ENCODE peak calls at places on chromosomes 16 and 17, in four cellular contexts. W, E, F and U are unnamed samples.

GRCh38 chr17:77174928-77175720 is 34.4 kb downstream of the SEC14L1 start:
- DNase-seq in W (no peak), F (no peak), E (no peak), U (no peak)

GRCh38 chr17:60525347-60525623 is 757 bp downstream of the APPBP2 start:
- DNase-seq in E (no peak), W (no peak), F (peak), U (no peak)

GRCh38 chr16:11253995-11254912 is 1.8 kb downstream of the SOCS1 start:
- DNase-seq in W (no peak), E (no peak), F (no peak), U (no peak)

GRCh38 chr17:19336938-19337711 is 25.4 kb downstream of the B9D1 start:
- DNase-seq in W (no peak), F (no peak), E (no peak), U (no peak)

GRCh38 chr17:4974064-4974670 is 6.5 kb upstream of the SPAG7 start:
- DNase-seq in E (no peak), F (no peak), W (no peak), U (no peak)

GRCh38 chr17:48961516-48962233 is 6.7 kb downstream of the GIP start:
- DNase-seq in W (no peak), F (peak), E (no peak), U (peak)

GRCh38 chr17:27635275-27635823 is 4.4 kb downstream of the LGALS9 start:
- DNase-seq in W (no peak), E (no peak), F (no peak), U (no peak)

GRCh38 chr16:52837251-52837650 is 215.4 kb downstream of the CHD9NB start:
- DNase-seq in W (no peak), E (no peak), F (no peak), U (no peak)

GRCh38 chr17:15260376-15261062 is 4.6 kb downstream of the PMP22 start:
- DNase-seq in E (peak), W (peak), F (peak), U (peak)

GRCh38 chr17:13016881-13017622 is 775 bp downstream of the ELAC2 start:
- DNase-seq in W (no peak), F (peak), E (no peak), U (no peak)

GRCh38 chr16:25217921-25218320 is 1.2 kb downstream of the AQP8 start:
- DNase-seq in F (no peak), E (no peak), W (no peak), U (no peak)

GRCh38 chr17:29400818-29401217 is 10.7 kb downstream of the TAOK1 start:
- DNase-seq in E (no peak), F (no peak), W (no peak), U (no peak)

DNA sequence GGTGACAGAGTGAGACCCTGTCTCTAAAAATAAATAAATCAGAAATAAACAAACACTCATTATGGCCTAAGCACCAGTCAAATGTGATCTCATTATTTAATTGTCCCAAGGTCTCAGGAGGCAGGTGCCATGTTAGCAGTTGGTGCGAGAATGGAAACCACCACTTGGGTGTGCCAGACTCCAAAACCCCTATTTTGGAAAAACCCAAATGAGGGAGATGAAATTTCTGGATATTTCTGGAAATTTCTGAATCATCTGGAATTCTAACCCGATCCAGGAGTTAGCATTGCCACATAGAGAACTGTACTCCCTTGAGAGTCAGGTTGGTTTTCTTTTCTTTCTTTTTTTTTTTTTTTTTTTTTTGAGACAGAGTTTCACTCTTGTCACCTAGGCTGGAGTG is 264.0 kb downstream of the XYLT1 start:
- DNase-seq in F (no peak), E (no peak), W (no peak), U (no peak)
- TF ChIP-seq CTCF in F (no peak), E (no peak), W (peak), U (no peak)

DNA sequence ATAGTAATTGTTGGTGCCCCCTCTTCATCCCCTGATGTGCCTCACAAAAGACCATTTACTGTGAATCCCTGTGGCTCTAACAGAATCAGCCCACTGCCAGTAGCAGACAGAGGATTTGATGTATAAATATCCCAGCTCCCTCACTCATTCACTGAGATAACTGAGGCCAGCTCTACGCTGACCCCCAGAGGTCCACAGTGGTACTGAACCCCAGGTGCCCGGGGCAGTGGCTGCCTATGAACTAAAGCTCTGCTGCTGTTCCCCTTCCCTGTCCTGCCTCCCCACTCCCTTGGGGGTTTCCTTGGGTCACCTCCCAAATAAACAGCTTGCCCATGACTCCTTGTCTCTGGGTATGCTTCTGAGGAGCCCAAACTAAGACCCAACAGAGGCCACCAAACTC is 295.8 kb downstream of the FOXL1 start:
- DNase-seq in E (peak), W (no peak), F (peak), U (no peak)
- TF ChIP-seq CTCF in E (peak), W (peak), F (peak), U (peak)

DNA sequence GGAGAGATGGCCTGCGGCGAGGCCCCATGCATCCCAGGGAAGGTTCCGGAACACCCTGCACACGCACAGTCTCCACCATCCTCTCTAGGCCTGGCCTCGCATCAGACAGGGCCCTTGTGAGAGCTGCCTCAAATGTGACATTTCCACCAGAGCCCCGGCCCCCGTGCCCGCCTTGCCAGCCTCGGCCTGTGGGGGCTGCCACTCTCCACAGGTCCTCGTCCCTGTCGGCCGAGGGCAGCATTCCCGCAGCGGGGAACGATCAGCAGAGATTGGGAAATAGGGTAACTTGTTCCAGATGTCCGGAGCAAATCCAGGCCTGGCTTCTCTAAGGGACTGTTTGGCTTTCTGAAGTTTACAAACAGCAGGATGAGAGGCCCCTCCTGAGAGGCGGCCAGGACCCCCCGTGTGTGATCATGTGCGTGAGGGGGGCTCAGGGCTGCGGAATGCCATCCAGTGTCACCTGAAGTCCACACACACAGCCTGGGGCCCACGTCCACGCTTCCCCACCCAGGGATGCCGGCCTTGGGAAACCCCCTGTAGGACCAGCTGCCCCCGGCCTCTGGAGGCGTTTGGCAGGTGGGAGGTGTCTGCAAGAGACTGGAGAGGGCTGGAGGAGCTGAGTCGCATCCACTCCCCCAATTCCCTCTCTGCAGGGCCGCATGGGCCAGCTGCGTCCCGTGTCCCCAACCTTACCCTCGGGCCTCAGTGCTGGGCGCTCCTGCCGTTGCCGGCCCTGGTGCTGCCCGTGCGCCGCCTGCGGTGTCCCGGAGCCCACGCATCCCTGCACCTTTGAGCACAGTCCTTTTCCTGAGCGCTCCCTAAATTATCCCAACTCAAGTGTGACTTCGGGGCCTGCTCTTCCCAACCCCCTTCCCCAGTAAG is 70.4 kb downstream of the ZDHHC7 start:
- DNase-seq in W (peak), E (no peak), F (peak), U (no peak)
- TF ChIP-seq CTCF in W (peak), E (no peak), F (peak), U (no peak)

GRCh38 chr16:2982402-2982801 is 2.2 kb upstream of the PKMYT1 start:
- DNase-seq in E (no peak), W (no peak), F (no peak), U (no peak)

GRCh38 chr16:2985457-2985856 is 5.2 kb upstream of the PKMYT1 start:
- DNase-seq in E (no peak), W (no peak), F (no peak), U (no peak)

GRCh38 chr16:2981899-2982250 is 1.6 kb upstream of the PKMYT1 start:
- DNase-seq in F (no peak), E (no peak), W (no peak), U (no peak)

GRCh38 chr16:2985893-2986355 is 5.7 kb upstream of the PKMYT1 start:
- DNase-seq in W (no peak), E (no peak), F (no peak), U (no peak)

GRCh38 chr16:2983706-2984136 is 3.5 kb upstream of the PKMYT1 start:
- DNase-seq in E (peak), F (peak), W (no peak), U (peak)
- TF ChIP-seq CTCF in E (peak), F (peak), W (peak), U (peak)

GRCh38 chr17:66583112-66583748 is 251.7 kb upstream of the CACNG5 start:
- DNase-seq in W (no peak), E (no peak), F (no peak), U (no peak)

GRCh38 chr17:66584927-66585326 is 250.0 kb upstream of the CACNG5 start:
- DNase-seq in E (no peak), F (no peak), W (no peak), U (no peak)

GRCh38 chr17:66580178-66580577 is 254.7 kb upstream of the CACNG5 start:
- DNase-seq in E (no peak), W (no peak), F (peak), U (peak)

GRCh38 chr17:66580601-66581385 is 254.1 kb upstream of the CACNG5 start:
- DNase-seq in W (peak), E (no peak), F (peak), U (no peak)

GRCh38 chr17:66582373-66583111 is 252.4 kb upstream of the CACNG5 start:
- DNase-seq in W (no peak), E (no peak), F (no peak), U (no peak)
- TF ChIP-seq CTCF in W (no peak), E (no peak), F (no peak), U (no peak)

GRCh38 chr17:57876023-57876865 is 26.4 kb upstream of the MRPS23 start:
- DNase-seq in E (no peak), F (no peak), W (no peak), U (no peak)

GRCh38 chr17:57874058-57874419 is 24.2 kb upstream of the MRPS23 start:
- DNase-seq in E (no peak), W (no peak), F (no peak), U (no peak)

GRCh38 chr17:57876866-57877237 is 27.0 kb upstream of the MRPS23 start:
- DNase-seq in W (no peak), F (no peak), E (no peak), U (no peak)

GRCh38 chr17:57874434-57875108 is 24.7 kb upstream of the MRPS23 start:
- DNase-seq in E (peak), W (peak), F (peak), U (peak)

GRCh38 chr17:57875109-57876022 is 25.5 kb upstream of the MRPS23 start:
- DNase-seq in W (peak), F (peak), E (peak), U (peak)
- TF ChIP-seq CTCF in W (peak), F (peak), E (peak), U (peak)

GRCh38 chr17:74387365-74388218 is 20.3 kb downstream of the GPR142 start:
- DNase-seq in E (no peak), F (no peak), W (no peak), U (no peak)
- TF ChIP-seq CTCF in E (no peak), F (no peak), W (no peak), U (no peak)

GRCh38 chr17:66425751-66426396 is 123.5 kb downstream of the PRKCA start:
- DNase-seq in F (no peak), E (no peak), W (no peak), U (no peak)

GRCh38 chr17:66423436-66423922 is 121.1 kb downstream of the PRKCA start:
- DNase-seq in W (no peak), F (no peak), E (no peak), U (no peak)

GRCh38 chr17:66427134-66427533 is 124.7 kb downstream of the PRKCA start:
- DNase-seq in E (no peak), W (no peak), F (no peak), U (no peak)

GRCh38 chr17:66429680-66430079 is 127.3 kb downstream of the PRKCA start:
- DNase-seq in E (no peak), W (no peak), F (no peak), U (no peak)

GRCh38 chr17:66426397-66427033 is 124.1 kb downstream of the PRKCA start:
- DNase-seq in W (no peak), E (no peak), F (peak), U (no peak)
- TF ChIP-seq CTCF in W (peak), E (peak), F (peak), U (no peak)

GRCh38 chr16:68707341-68708152 is 29.5 kb upstream of the CDH1 start:
- DNase-seq in W (no peak), E (peak), F (peak), U (peak)
- TF ChIP-seq CTCF in W (no peak), E (peak), F (peak), U (peak)